ENCODE peak calls at places on chromosome 10, in seven cellular contexts. R is T1000; H is sigmoid colon; U is activated T-helper 1 cell treated with anti-CD3 and anti-CD28 coated beads, Interleukin-12 subunit alpha, Interleukin-12 subunit beta, Interleukin-2, Interleukin-4 antibody, amounts not matched to agents 30 ng/mL and 10 ng/mL and 1 ng/mL, durations not matched to agents 14 hours and 24 hours and 36 hours; Z is cardiac muscle cell; D is OCI-M1; W is NCI-H1417 treated with DMSO at 0.1 percent for 48 hours. X is an unnamed sample.

GRCh38 chr10:60817135-60817805 is 39.0 kb downstream of the CDK1 start:
- DNase-seq in R (no peak), H (no peak), U (no peak), Z (no peak), D (no peak), W (no peak), X (no peak)

GRCh38 chr10:3879073-3879472 is 94.1 kb upstream of the KLF6 start:
- DNase-seq in R (no peak), H (no peak), U (no peak), Z (no peak), D (no peak), W (no peak), X (no peak)

GRCh38 chr10:124509836-124510535 is 48.4 kb downstream of the LHPP start:
- DNase-seq in R (no peak), H (no peak), U (no peak), Z (no peak), D (no peak), W (no peak), X (no peak)

GRCh38 chr10:91077549-91078017 is 142.9 kb upstream of the PCGF5 start:
- DNase-seq in R (no peak), H (no peak), U (no peak), Z (peak), D (no peak), W (no peak), X (no peak)

GRCh38 chr10:110802090-110802489 is 69.6 kb upstream of the PDCD4 start:
- DNase-seq in R (no peak), H (no peak), U (no peak), Z (no peak), D (no peak), W (no peak), X (no peak)

GRCh38 chr10:102113956-102114857 is 6.0 kb downstream of the LDB1 start:
- DNase-seq in R (no peak), H (peak), U (no peak), Z (peak), D (peak), W (no peak), X (no peak)

GRCh38 chr10:108090476-108091215 is 926.1 kb upstream of the SORCS1 start:
- DNase-seq in R (no peak), H (no peak), U (no peak), Z (no peak), D (no peak), W (no peak), X (no peak)

GRCh38 chr10:34260904-34261303 is 554.2 kb downstream of the PARD3 start:
- DNase-seq in R (no peak), H (no peak), U (no peak), Z (no peak), D (no peak), W (no peak), X (no peak)

GRCh38 chr10:114851336-114851735 is 29.8 kb downstream of the FHIP2A start:
- DNase-seq in R (no peak), H (no peak), U (no peak), Z (no peak), D (no peak), W (no peak), X (no peak)

X was measured in A549.